ENCODE peak calls at places on chromosome 11, in seven cellular contexts. U is stomach, Y is sigmoid colon, H is suprapubic skin, F is esophagus muscularis mucosa, W is HepG2, E is SK-N-SH. O is an unnamed sample.

GRCh38 chr11:80414766-80415165 is 973.9 kb upstream of the TENM4 start:
- DNase-seq in W (no peak), F (no peak), H (no peak), U (no peak), E (no peak), Y (no peak), O (no peak)

GRCh38 chr11:120009938-120010337 is 128.0 kb downstream of the TRIM29 start:
- DNase-seq in U (no peak), W (no peak), Y (no peak), H (no peak), F (no peak), E (no peak), O (no peak)

GRCh38 chr11:79198898-79199250 is 242.0 kb downstream of the TENM4 start:
- DNase-seq in E (no peak), Y (no peak), F (no peak), W (no peak), U (no peak), H (no peak), O (no peak)

GRCh38 chr11:8928981-8929615 is 3.6 kb downstream of the C11orf16 start:
- DNase-seq in H (no peak), E (no peak), F (peak), Y (no peak), W (peak), U (no peak), O (no peak)

GRCh38 chr11:61384271-61385242 is 7.8 kb upstream of the TMEM216 start:
- DNase-seq in E (no peak), H (no peak), F (no peak), Y (no peak), W (peak), U (no peak), O (no peak)

GRCh38 chr11:7775689-7776088 is 21.1 kb downstream of the OR5P2 start:
- DNase-seq in H (no peak), W (no peak), F (no peak), U (no peak), Y (no peak), E (no peak), O (no peak)

GRCh38 chr11:70739811-70740474 is 341.6 kb downstream of the CTTN start:
- DNase-seq in W (no peak), F (no peak), Y (no peak), H (no peak), U (no peak), E (no peak), O (no peak)

GRCh38 chr11:38411149-38411548 is 1813.1 kb upstream of the RAG2 start:
- DNase-seq in Y (no peak), F (no peak), W (no peak), U (no peak), H (no peak), E (no peak), O (no peak)

GRCh38 chr11:120384476-120384875 is 48.3 kb downstream of the ARHGEF12 start:
- DNase-seq in W (no peak), H (no peak), Y (no peak), F (no peak), U (no peak), E (peak), O (no peak)

GRCh38 chr11:36041988-36042606 is 98.2 kb downstream of the LDLRAD3 start:
- DNase-seq in Y (no peak), W (no peak), U (no peak), E (no peak), H (no peak), F (no peak), O (no peak)

GRCh38 chr11:10693509-10694071 is at the start of gene IRAG1:
- DNase-seq in W (no peak), Y (peak), U (peak), E (peak), H (no peak), F (no peak), O (peak)

GRCh38 chr11:15911377-15912044 is 444.8 kb downstream of the SOX6 start:
- DNase-seq in U (peak), F (no peak), Y (no peak), W (no peak), H (peak), E (no peak), O (no peak)

GRCh38 chr11:113634940-113635575 is 71.0 kb downstream of the TMPRSS5 start:
- DNase-seq in F (no peak), Y (no peak), H (no peak), E (no peak), U (no peak), W (no peak), O (no peak)

GRCh38 chr11:65132988-65133700 is 1.2 kb downstream of the SYVN1 start:
- DNase-seq in U (peak), W (peak), H (no peak), E (peak), Y (peak), F (no peak), O (peak)

GRCh38 chr11:78946945-78947914 is 372.6 kb upstream of the NARS2 start:
- DNase-seq in H (no peak), U (no peak), E (no peak), W (peak), F (no peak), Y (peak), O (peak)

GRCh38 chr11:134120921-134121526 is 52.2 kb downstream of the JAM3 start:
- DNase-seq in F (no peak), E (peak), Y (peak), W (no peak), U (no peak), H (no peak), O (no peak)

GRCh38 chr11:78733031-78733430 is 158.4 kb upstream of the NARS2 start:
- DNase-seq in U (no peak), F (no peak), E (no peak), Y (no peak), W (no peak), H (no peak), O (no peak)

GRCh38 chr11:65865550-65866172 is 5.4 kb downstream of the MUS81 start:
- DNase-seq in Y (no peak), F (no peak), U (no peak), E (no peak), H (no peak), W (no peak), O (no peak)

DNA sequence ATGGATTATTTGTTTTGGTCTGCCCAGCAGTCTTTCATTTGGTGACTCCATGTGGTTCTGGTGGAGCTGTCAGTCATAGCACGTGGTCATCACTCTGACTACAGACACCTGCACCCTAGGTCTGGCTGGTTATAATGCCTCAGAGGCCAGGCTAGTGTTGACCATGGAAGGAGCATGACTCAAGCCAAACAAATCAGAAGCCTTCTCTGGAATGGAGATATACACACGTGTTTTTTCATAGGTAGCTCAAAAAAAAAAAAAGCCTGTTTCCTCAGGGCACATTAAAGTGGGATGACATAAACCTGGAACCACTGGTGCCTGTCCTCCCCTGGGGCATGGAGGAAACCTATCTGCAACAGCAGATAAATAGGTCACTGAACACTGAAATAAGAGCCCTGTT is 8.1 kb upstream of the PLAAT3 start:
- DNase-seq in F (no peak), Y (no peak), H (no peak), W (peak), E (no peak), U (peak), O (no peak)
- TF ChIP-seq EP300 in F (no peak), Y (no peak), H (no peak), W (no peak), E (no peak), U (no peak), O (no peak)

GRCh38 chr11:115927823-115928329 is 423.7 kb upstream of the CADM1 start:
- DNase-seq in Y (no peak), E (no peak), W (no peak), U (no peak), F (no peak), H (no peak), O (no peak)

GRCh38 chr11:115926601-115927000 is 422.4 kb upstream of the CADM1 start:
- DNase-seq in Y (no peak), E (no peak), W (no peak), H (no peak), F (no peak), U (no peak), O (no peak)

GRCh38 chr11:115926090-115926489 is 421.9 kb upstream of the CADM1 start:
- DNase-seq in U (no peak), Y (no peak), H (no peak), F (no peak), E (no peak), W (no peak), O (no peak)

GRCh38 chr11:115925568-115925904 is 421.3 kb upstream of the CADM1 start:
- DNase-seq in E (no peak), U (no peak), F (no peak), H (no peak), W (no peak), Y (no peak), O (no peak)

GRCh38 chr11:115924744-115925567 is 420.7 kb upstream of the CADM1 start:
- DNase-seq in Y (no peak), H (no peak), W (no peak), U (no peak), F (no peak), E (no peak), O (no peak)
- TF ChIP-seq POLR2AphosphoS5 in Y (no peak), H (no peak), W (no peak), U (no peak), F (no peak), E (no peak), O (no peak)

DNA sequence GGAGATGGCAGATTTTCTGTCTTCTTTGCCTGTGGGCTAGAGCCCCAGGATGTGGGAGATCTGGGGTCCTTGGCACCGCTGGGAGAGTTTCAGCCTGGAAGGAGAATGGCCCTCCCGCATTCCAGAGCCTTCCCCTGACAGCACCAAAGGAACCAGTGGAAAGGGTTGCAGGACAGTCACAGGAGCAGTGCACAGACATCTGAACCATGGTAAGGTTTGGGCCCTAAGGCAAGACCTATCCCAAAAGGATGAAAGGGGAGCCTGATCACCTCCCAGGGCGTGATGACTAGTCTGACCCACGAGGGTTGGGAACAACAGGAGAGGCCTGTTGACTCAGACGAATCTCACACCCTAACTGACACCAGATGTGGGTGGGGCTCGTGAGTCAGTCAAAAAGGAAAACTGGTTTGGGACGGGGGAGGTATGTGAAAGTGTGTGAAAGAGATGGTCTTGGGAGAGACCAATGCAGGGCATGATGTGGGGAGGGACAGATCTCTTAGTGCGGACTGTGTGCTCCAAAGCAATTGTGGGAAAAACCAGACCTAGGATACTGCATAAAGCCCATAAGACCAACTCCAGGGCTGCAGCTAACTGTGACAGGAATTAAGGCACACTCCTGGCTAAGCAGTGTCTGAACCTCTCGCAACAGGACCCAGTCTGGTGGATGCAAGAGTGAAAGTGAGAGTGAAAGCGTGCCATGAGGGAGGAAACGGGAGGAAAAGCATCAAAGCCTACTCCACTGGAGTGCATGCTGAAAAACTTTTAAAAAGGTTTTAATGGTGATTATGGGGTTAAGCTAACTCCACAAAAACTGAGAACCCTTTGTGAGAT is 39.1 kb upstream of the GLYAT start:
- DNase-seq in U (no peak), E (no peak), F (no peak), W (no peak), H (no peak), Y (no peak), O (no peak)
- TF ChIP-seq EP300 in U (no peak), E (no peak), F (no peak), W (no peak), H (no peak), Y (no peak), O (no peak)

DNA sequence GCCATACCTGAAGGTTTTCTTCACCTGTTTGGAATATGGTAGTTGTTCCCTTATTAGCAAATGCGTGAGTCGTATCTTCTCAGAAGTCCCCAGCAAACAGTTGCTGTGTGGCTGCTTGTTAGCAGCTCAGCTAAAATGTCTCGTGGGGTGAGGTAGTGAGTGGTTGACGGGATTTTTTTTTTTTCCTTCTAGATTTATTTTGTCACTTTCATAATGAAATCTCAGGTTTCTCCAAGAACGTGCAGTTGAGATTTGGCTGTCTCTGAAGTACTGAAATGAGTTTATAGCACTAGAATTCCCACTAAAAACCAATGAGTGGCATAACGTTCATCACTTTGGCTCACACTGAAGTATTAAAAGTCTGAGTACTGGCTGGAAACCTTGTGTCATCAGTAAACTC is 16.8 kb downstream of the RCN1 start:
- DNase-seq in H (no peak), E (no peak), W (no peak), F (no peak), Y (no peak), U (no peak), O (no peak)
- TF ChIP-seq POLR2AphosphoS5 in H (no peak), E (no peak), W (no peak), F (no peak), Y (no peak), U (no peak), O (no peak)